ENCODE peak calls at places on chromosomes 11 and 22, in eight cellular contexts. I, N, O, Q, U, V, B and W are unnamed samples.

GRCh38 chr22:21866821-21867527 is 471 bp downstream of the MAPK1 start:
- DNase-seq in I (no peak), N (no peak), O (peak), Q (peak), U (no peak), V (peak), B (peak), W (no peak)

GRCh38 chr11:120906752-120907151 is 117.2 kb upstream of the TBCEL start:
- DNase-seq in I (no peak), N (no peak), O (no peak), Q (no peak), U (no peak), V (no peak), B (no peak), W (no peak)

GRCh38 chr11:64602466-64603070 is 11.5 kb downstream of the SLC22A12 start:
- DNase-seq in I (no peak), N (no peak), O (no peak), Q (no peak), U (no peak), V (no peak), B (no peak), W (no peak)

GRCh38 chr22:50176850-50177536 is 6.5 kb downstream of the PANX2 start:
- DNase-seq in I (no peak), N (no peak), O (no peak), Q (no peak), U (no peak), V (no peak), B (no peak), W (peak)

GRCh38 chr11:64971421-64972233 is at the start of gene MAJIN:
- DNase-seq in I (peak), N (no peak), O (peak), Q (peak), U (peak), V (peak), B (peak), W (peak)

GRCh38 chr22:44359496-44360110 is 46.9 kb upstream of the SHISAL1 start:
- DNase-seq in I (no peak), N (no peak), O (peak), Q (no peak), U (no peak), V (no peak), B (no peak), W (peak)

GRCh38 chr11:11076879-11077278 is 219.0 kb upstream of the ZBED5 start:
- DNase-seq in I (no peak), N (no peak), O (no peak), Q (no peak), U (no peak), V (no peak), B (no peak), W (no peak)

GRCh38 chr22:21764038-21764804 is 28.6 kb upstream of the YPEL1 start:
- DNase-seq in I (no peak), N (no peak), O (no peak), Q (no peak), U (no peak), V (no peak), B (no peak), W (no peak)

GRCh38 chr11:5011254-5011653 is 16.6 kb downstream of the OR51L1 start:
- DNase-seq in I (no peak), N (no peak), O (no peak), Q (no peak), U (no peak), V (no peak), B (no peak), W (no peak)

GRCh38 chr11:33997473-33998347 is 53.8 kb upstream of the CAPRIN1 start:
- DNase-seq in I (no peak), N (no peak), O (no peak), Q (no peak), U (peak), V (no peak), B (no peak), W (no peak)

GRCh38 chr11:100861221-100861620 is 174.1 kb downstream of the ARHGAP42 start:
- DNase-seq in I (no peak), N (no peak), O (no peak), Q (no peak), U (no peak), V (no peak), B (peak), W (no peak)

GRCh38 chr11:123217897-123218296 is 22.8 kb upstream of the CLMP start:
- DNase-seq in I (peak), N (no peak), O (no peak), Q (no peak), U (no peak), V (no peak), B (no peak), W (no peak)

GRCh38 chr11:111663820-111664219 is 61.6 kb downstream of the SIK2 start:
- DNase-seq in I (peak), N (no peak), O (peak), Q (no peak), U (peak), V (no peak), B (peak), W (peak)

GRCh38 chr22:19753996-19754700 is 6.4 kb upstream of the TBX1 start:
- DNase-seq in I (no peak), N (no peak), O (no peak), Q (no peak), U (no peak), V (no peak), B (no peak), W (no peak)

GRCh38 chr11:126231725-126232459 is 20.3 kb downstream of the FAM118B start:
- DNase-seq in I (peak), N (no peak), O (no peak), Q (no peak), U (peak), V (no peak), B (no peak), W (no peak)

GRCh38 chr11:46513934-46514342 is 79.9 kb downstream of the AMBRA1 start:
- DNase-seq in I (peak), N (no peak), O (peak), Q (peak), U (peak), V (no peak), B (peak), W (no peak)

GRCh38 chr22:30265851-30266444 is 703 bp downstream of the OSM start:
- DNase-seq in I (no peak), N (peak), O (no peak), Q (peak), U (no peak), V (peak), B (peak), W (no peak)

GRCh38 chr11:94553938-94554337 is 10.2 kb downstream of the FUT4 start:
- DNase-seq in I (peak), N (no peak), O (no peak), Q (no peak), U (peak), V (no peak), B (peak), W (no peak)

GRCh38 chr11:60785806-60786361 is 751 bp downstream of the MS4A10 start:
- DNase-seq in I (peak), N (no peak), O (no peak), Q (no peak), U (peak), V (no peak), B (no peak), W (no peak)

GRCh38 chr11:92226331-92227232 is 2.0 kb downstream of the FAT3 start:
- DNase-seq in I (peak), N (no peak), O (no peak), Q (peak), U (no peak), V (no peak), B (no peak), W (no peak)

GRCh38 chr11:92225206-92225562 is 566 bp downstream of the FAT3 start:
- DNase-seq in I (no peak), N (no peak), O (no peak), Q (no peak), U (no peak), V (no peak), B (no peak), W (no peak)

GRCh38 chr11:92227233-92227593 is 2.6 kb downstream of the FAT3 start:
- DNase-seq in I (no peak), N (no peak), O (no peak), Q (no peak), U (no peak), V (no peak), B (no peak), W (no peak)

GRCh38 chr11:92224394-92225205 is at the start of gene FAT3:
- DNase-seq in I (peak), N (no peak), O (no peak), Q (peak), U (peak), V (peak), B (no peak), W (no peak)

GRCh38 chr11:92225563-92226308 is 1.1 kb downstream of the FAT3 start:
- DNase-seq in I (no peak), N (no peak), O (no peak), Q (peak), U (peak), V (peak), B (no peak), W (no peak)
- H3K4me3 ChIP-seq in I (peak), N (peak), O (no peak), Q (peak), U (peak), V (no peak), B (peak), W (peak)

DNA sequence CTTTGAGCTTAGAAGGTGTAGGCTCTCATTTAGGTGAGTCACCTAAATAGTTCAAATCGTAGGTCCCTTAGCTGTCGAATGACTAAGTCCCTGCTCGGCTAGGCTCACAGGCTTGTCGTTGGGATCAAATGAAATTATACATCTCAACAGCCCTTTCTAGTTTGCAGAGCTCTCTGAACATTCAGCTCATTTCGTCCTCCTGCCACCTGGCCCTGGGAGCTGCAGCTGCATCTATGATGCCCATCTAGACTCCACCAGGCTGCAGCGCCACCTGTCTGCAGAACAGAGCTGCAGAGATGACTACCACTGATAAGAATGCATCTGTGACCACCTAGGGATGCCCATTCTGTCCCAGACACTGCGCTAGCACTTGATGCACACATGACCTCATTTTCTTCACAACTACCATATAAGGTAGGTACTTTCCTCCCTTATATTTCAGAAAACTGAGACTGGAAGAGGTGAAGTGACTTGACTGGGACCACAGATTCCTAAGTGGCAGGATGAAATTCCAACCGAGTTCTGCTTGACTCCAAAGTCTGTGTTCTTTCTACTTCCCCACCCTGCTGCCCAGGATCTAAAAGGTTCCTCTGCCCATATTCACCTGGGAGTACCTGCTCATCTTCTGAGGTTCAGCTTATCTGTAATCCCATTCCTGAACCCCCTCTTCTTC is 141.1 kb upstream of the NARS2 start:
- DNase-seq in I (peak), N (no peak), O (peak), Q (peak), U (peak), V (peak), B (peak), W (peak)
- TF ChIP-seq CTCF in I (peak), N (peak), O (peak), Q (peak), U (peak), V (peak), B (no peak), W (peak)

DNA sequence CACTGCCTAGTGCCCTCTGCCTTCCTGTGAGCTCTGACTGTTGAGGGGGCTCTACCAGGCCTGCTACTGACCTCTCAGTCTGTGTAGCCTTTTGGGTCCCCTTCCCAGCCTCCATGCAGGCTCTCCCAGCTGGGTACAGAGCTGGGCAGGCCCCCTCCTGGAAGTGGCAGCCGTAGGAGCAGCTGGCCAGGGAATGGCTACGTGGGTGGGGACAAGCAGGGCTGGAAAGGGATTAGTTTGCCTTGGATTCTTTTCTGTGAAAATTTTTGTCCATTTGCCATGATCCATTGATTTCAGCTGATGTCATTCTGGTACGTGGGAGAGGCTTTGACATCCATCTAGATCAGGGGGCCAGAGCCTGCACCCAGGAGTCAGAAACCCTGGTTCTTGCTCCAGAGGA is 23.9 kb upstream of the NECTIN1 start:
- DNase-seq in I (peak), N (no peak), O (no peak), Q (no peak), U (no peak), V (no peak), B (no peak), W (no peak)
- H3K27ac ChIP-seq in I (no peak), N (no peak), O (no peak), Q (no peak), U (no peak), V (no peak), B (no peak), W (no peak)

GRCh38 chr22:17199131-17199731 is 20.0 kb downstream of the ADA2 start:
- DNase-seq in I (peak), N (no peak), O (no peak), Q (no peak), U (peak), V (no peak), B (no peak), W (no peak)
- H3K4me3 ChIP-seq in I (peak), N (peak), O (no peak), Q (peak), U (no peak), V (peak), B (peak), W (peak)